ENCODE peak calls at places on chromosomes 1 and 21, in ten cellular contexts. L is colonic mucosa; M is tibial artery; U is CD4-positive, CD25-positive, alpha-beta regulatory T cell; O is prostate gland; D is lower leg skin; C is GM23248; P is AG09309; Y is mucosa of descending colon; N is fibroblast of lung. B is an unnamed sample.

GRCh38 chr1:12204140-12204539 is 25.7 kb upstream of the VPS13D start:
- DNase-seq in P (no peak), C (no peak), Y (no peak), O (no peak), M (no peak), L (no peak), U (peak; percentile 53), N (no peak), D (no peak), B (no peak)

GRCh38 chr1:178870944-178871343 is at the start of gene ANGPTL1:
- DNase-seq in D (no peak), M (no peak), C (peak; percentile 61), L (no peak), N (peak; percentile 64), P (no peak), O (no peak), U (no peak), Y (peak; percentile 13), B (no peak)

GRCh38 chr1:108884968-108885367 is 8.2 kb downstream of the GPSM2 start:
- DNase-seq in P (no peak), N (no peak), C (no peak), U (no peak), D (no peak), O (no peak), M (no peak), Y (no peak), L (no peak), B (no peak)

GRCh38 chr21:33402011-33402979 is 918 bp upstream of the IFNGR2 start:
- DNase-seq in U (no peak), L (peak; percentile 53), C (peak; percentile 83), N (peak; percentile 78), M (peak; percentile 90), Y (peak; percentile 49), O (peak; percentile 46), D (peak; percentile 83), P (no peak), B (no peak)

GRCh38 chr1:244964112-244964971 is 100.0 kb upstream of the HNRNPU start:
- DNase-seq in P (peak; percentile 63), U (no peak), C (peak; percentile 73), D (no peak), O (peak; percentile 17), L (peak; percentile 71), Y (peak; percentile 65), N (peak; percentile 83), M (no peak), B (no peak)

GRCh38 chr1:162954824-162955223 is 93.8 kb upstream of the CCDC190 start:
- DNase-seq in M (no peak), U (no peak), O (no peak), C (peak; percentile 62), N (peak; percentile 63), L (no peak), Y (no peak), D (no peak), P (no peak), B (no peak)

GRCh38 chr1:22108343-22109135 is 34.4 kb downstream of the WNT4 start:
- DNase-seq in N (no peak), P (no peak), C (peak; percentile 39), L (no peak), U (no peak), Y (peak; percentile 29), D (no peak), M (no peak), O (no peak), B (no peak)

GRCh38 chr1:53145051-53145600 is 2.7 kb upstream of the SLC1A7 start:
- DNase-seq in M (no peak), Y (no peak), N (no peak), L (no peak), U (no peak), C (no peak), O (no peak), P (no peak), D (no peak), B (no peak)

GRCh38 chr1:229886636-229887035 is 180.4 kb upstream of the GALNT2 start:
- DNase-seq in L (peak; percentile 8), P (no peak), D (no peak), N (no peak), O (no peak), M (no peak), Y (no peak), C (no peak), U (no peak), B (no peak)

GRCh38 chr1:19064906-19065450 is 108.5 kb upstream of the IFFO2 start:
- DNase-seq in C (no peak), P (no peak), Y (no peak), D (no peak), N (no peak), U (no peak), L (no peak), M (no peak), O (no peak), B (no peak)

GRCh38 chr21:41953831-41954653 is at the start of gene C2CD2:
- DNase-seq in N (peak; percentile 71), U (no peak), O (no peak), L (peak; percentile 68), D (no peak), Y (peak; percentile 68), M (peak; percentile 88), P (no peak), C (peak; percentile 85), B (no peak)

GRCh38 chr1:50474859-50475809 is 51.9 kb upstream of the DMRTA2 start:
- DNase-seq in Y (no peak), C (no peak), M (no peak), N (no peak), D (no peak), L (no peak), O (no peak), U (no peak), P (no peak), B (no peak)

GRCh38 chr1:112509005-112509659 is 367 bp downstream of the WNT2B start:
- DNase-seq in M (no peak), U (peak; percentile 38), L (no peak), D (peak; percentile 17), O (no peak), Y (peak; percentile 32), N (no peak), C (peak; percentile 19), P (no peak), B (no peak)

GRCh38 chr1:23931481-23931880 is 18.3 kb upstream of the CNR2 start:
- DNase-seq in L (no peak), O (no peak), P (no peak), C (no peak), N (no peak), U (no peak), D (no peak), Y (no peak), M (no peak), B (no peak)
- H3K4me3 ChIP-seq in L (no peak overlapping the region), O (no peak overlapping the region), P (no peak overlapping the region), C (peak overlapping the region; percentile 64), N (no peak overlapping the region), U (no peak overlapping the region), D (no peak overlapping the region), Y (no peak overlapping the region), M (peak overlapping the region; percentile 39), B (no peak overlapping the region)

GRCh38 chr1:68320349-68320748 is 88.0 kb upstream of the WLS start:
- DNase-seq in O (no peak), M (no peak), P (no peak), U (no peak), Y (no peak), C (no peak), D (no peak), N (no peak), L (no peak), B (no peak)
- H3K4me3 ChIP-seq in O (no peak overlapping the region), M (no peak overlapping the region), P (no peak overlapping the region), U (no peak overlapping the region), Y (no peak overlapping the region), C (no peak overlapping the region), D (no peak overlapping the region), N (no peak overlapping the region), L (no peak overlapping the region), B (no peak overlapping the region)

GRCh38 chr1:180062452-180062971 is 92.2 kb upstream of the QSOX1 start:
- DNase-seq in L (no peak), C (no peak), Y (no peak), P (no peak), O (no peak), U (no peak), D (no peak), N (no peak), M (no peak), B (no peak)

GRCh38 chr1:180057883-180058396 is 96.7 kb upstream of the QSOX1 start:
- DNase-seq in P (no peak), M (no peak), N (peak; percentile 18), L (no peak), C (no peak), U (no peak), D (no peak), O (no peak), Y (no peak), B (no peak)

GRCh38 chr1:180066150-180066549 is 88.5 kb upstream of the QSOX1 start:
- DNase-seq in D (no peak), M (no peak), O (no peak), Y (no peak), L (no peak), P (no peak), N (no peak), U (no peak), C (no peak), B (no peak)

GRCh38 chr1:180065408-180065807 is 89.3 kb upstream of the QSOX1 start:
- DNase-seq in L (no peak), C (no peak), N (no peak), Y (no peak), D (no peak), U (no peak), P (no peak), M (no peak), O (no peak), B (no peak)

GRCh38 chr1:180061019-180061418 is 93.7 kb upstream of the QSOX1 start:
- DNase-seq in D (no peak), P (no peak), C (no peak), N (no peak), U (no peak), M (no peak), L (no peak), O (no peak), Y (no peak), B (no peak)
- H3K4me3 ChIP-seq in D (no peak overlapping the region), P (no peak overlapping the region), C (no peak overlapping the region), N (no peak overlapping the region), U (no peak overlapping the region), M (no peak overlapping the region), L (no peak overlapping the region), O (no peak overlapping the region), Y (no peak overlapping the region), B (no peak overlapping the region)

DNA sequence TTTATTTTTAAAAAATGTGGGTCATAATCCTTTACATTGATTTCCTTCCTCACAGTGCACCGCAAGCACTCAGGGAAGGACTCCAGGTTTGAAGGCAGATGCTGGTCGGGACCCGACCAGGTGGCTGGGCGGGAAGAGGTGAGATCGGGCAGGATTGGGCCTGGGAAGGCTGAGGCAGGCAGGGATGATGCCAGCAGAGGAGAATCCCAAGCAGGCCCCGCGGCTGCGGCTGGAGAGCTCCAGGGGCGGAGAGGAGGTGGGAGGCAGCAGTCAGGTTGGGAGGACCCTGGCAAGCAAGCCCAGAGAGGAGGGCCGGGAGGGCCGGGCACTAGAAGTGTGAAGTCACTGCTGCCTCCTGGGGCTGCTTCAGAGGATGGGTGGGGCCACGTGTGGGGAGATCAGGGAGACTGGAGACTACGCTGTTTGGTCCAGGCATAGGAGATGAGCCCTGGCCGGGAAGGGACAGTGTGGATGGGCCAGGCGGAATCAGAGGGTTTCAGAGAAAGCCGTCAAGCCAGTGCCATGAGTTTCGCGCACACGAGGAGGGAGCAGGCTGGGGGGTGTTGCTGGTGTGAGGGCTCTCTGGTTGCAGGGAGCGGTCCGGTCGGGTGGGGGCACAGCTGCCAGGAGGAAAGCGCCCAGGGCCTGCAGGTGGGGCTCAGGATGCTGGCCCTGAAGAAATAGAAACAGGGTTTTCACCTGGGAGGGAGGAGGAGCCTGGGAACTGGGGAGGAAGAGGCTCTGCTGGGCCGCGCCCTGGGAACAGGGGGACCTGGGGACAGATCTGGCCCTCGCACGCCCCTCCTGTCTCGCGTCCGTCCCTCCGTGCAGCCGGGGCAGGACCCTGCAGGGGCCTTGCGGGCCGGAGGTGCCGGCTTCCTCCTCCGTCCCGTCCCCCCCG is 890 bp upstream of the COL18A1 start:
- DNase-seq in O (no peak), N (peak; percentile 67), U (no peak), D (peak; percentile 40), C (peak; percentile 58), Y (peak; percentile 14), L (no peak), M (peak; percentile 94), P (no peak), B (no peak)
- H3K4me3 ChIP-seq in O (peak overlapping the region; percentile 46), N (peak overlapping the region; percentile 20), U (no peak overlapping the region), D (no peak overlapping the region), C (peak overlapping the region; percentile 46), Y (no peak overlapping the region), L (peak overlapping the region; percentile 34), M (peak overlapping the region; percentile 74), P (peak overlapping the region; percentile 15), B (peak overlapping the region; percentile 44)